ENCODE peak calls at places on chromosomes 12 and 14, in ten cellular contexts. X is fibroblast of pulmonary artery, N is activated T-cell treated with anti-CD3 and anti-CD28 coated beads for 4 hours, Z is ELR, B is HEK293T, W is mucosa of gallbladder, R is HT1080, I is transverse colon, A is neuronal stem cell, T is osteoblast. L is an unnamed sample.

GRCh38 chr12:94092516-94093241 is 55.7 kb upstream of the PLXNC1 start:
- DNase-seq in X (peak), N (no peak), Z (peak), B (no peak), W (no peak), R (no peak), I (no peak), A (no peak), T (no peak), L (peak)

GRCh38 chr12:103166949-103167348 is 209.5 kb downstream of the ASCL1 start:
- DNase-seq in X (no peak), N (no peak), Z (no peak), B (no peak), W (no peak), R (no peak), I (no peak), A (no peak), T (no peak), L (no peak)

GRCh38 chr12:53756300-53757094 is 4.7 kb upstream of the CISTR start:
- DNase-seq in X (no peak), N (no peak), Z (no peak), B (no peak), W (no peak), R (no peak), I (no peak), A (no peak), T (no peak), L (no peak)

GRCh38 chr12:69028941-69029729 is 96.2 kb upstream of the CPM start:
- DNase-seq in X (peak), N (no peak), Z (peak), B (no peak), W (no peak), R (peak), I (no peak), A (no peak), T (no peak), L (no peak)

GRCh38 chr14:41604793-41605534 is 1.7 kb upstream of the LRFN5 start:
- DNase-seq in X (peak), N (no peak), Z (peak), B (peak), W (no peak), R (no peak), I (no peak), A (peak), T (peak), L (peak)

GRCh38 chr12:54988402-54989054 is 4.0 kb upstream of the TESPA1 start:
- DNase-seq in X (peak), N (no peak), Z (no peak), B (no peak), W (peak), R (no peak), I (peak), A (no peak), T (no peak), L (peak)

GRCh38 chr12:103333676-103334075 is 162.1 kb downstream of the C12orf42 start:
- DNase-seq in X (no peak), N (no peak), Z (no peak), B (no peak), W (no peak), R (no peak), I (no peak), A (no peak), T (no peak), L (no peak)

GRCh38 chr12:57147641-57147944 is 174 bp upstream of the LRP1-AS start:
- DNase-seq in X (peak), N (no peak), Z (peak), B (no peak), W (no peak), R (peak), I (no peak), A (no peak), T (peak), L (peak)

GRCh38 chr14:70808023-70808401 is 1.3 kb downstream of the MAP3K9 start:
- DNase-seq in X (no peak), N (peak), Z (peak), B (peak), W (peak), R (no peak), I (peak), A (no peak), T (no peak), L (peak)

GRCh38 chr12:91380651-91381050 is 198.0 kb upstream of the DCN start:
- DNase-seq in X (no peak), N (no peak), Z (no peak), B (no peak), W (no peak), R (no peak), I (no peak), A (no peak), T (no peak), L (no peak)